ENCODE peak calls at places on chromosomes 3 and 15, in nine cellular contexts. V, U, D, M, G, Y, F, H and S are unnamed samples.

GRCh38 chr3:172586447-172586846 is 63.2 kb upstream of the TNFSF10 start:
- DNase-seq in V (no peak), U (no peak), D (no peak), M (no peak), G (no peak), Y (no peak), F (no peak), H (no peak), S (no peak)

GRCh38 chr15:75776075-75776443 is 63.4 kb upstream of the CSPG4 start:
- DNase-seq in V (peak), U (no peak), D (no peak), M (no peak), G (peak), Y (peak), F (no peak), H (no peak), S (no peak)

GRCh38 chr3:122857019-122857418 is 62.1 kb downstream of the SLC49A4 start:
- DNase-seq in V (no peak), U (no peak), D (no peak), M (no peak), G (no peak), Y (peak), F (no peak), H (no peak), S (no peak)

GRCh38 chr3:64873400-64873799 is 185.6 kb upstream of the ADAMTS9 start:
- DNase-seq in V (no peak), U (no peak), D (no peak), M (no peak), G (no peak), Y (no peak), F (no peak), H (no peak), S (no peak)

GRCh38 chr15:63514533-63514943 is 10.1 kb downstream of the USP3 start:
- DNase-seq in V (no peak), U (no peak), D (no peak), M (peak), G (no peak), Y (peak), F (no peak), H (no peak), S (no peak)

GRCh38 chr3:57826952-57827723 is 71.0 kb downstream of the SLMAP start:
- DNase-seq in V (no peak), U (no peak), D (no peak), M (no peak), G (no peak), Y (no peak), F (no peak), H (no peak), S (no peak)

GRCh38 chr3:117226932-117227331 is 517.4 kb downstream of the TUSC7 start:
- DNase-seq in V (no peak), U (no peak), D (no peak), M (no peak), G (no peak), Y (no peak), F (no peak), H (no peak), S (no peak)

GRCh38 chr3:17052348-17052747 is 167.6 kb downstream of the PLCL2 start:
- DNase-seq in V (no peak), U (no peak), D (no peak), M (no peak), G (no peak), Y (no peak), F (no peak), H (no peak), S (no peak)

GRCh38 chr15:55481842-55482241 is 26.2 kb downstream of the DNAAF4 start:
- DNase-seq in V (no peak), U (no peak), D (no peak), M (no peak), G (no peak), Y (no peak), F (no peak), H (no peak), S (no peak)

GRCh38 chr15:42494998-42495360 is 455 bp upstream of the SNAP23 start:
- DNase-seq in V (peak), U (no peak), D (no peak), M (no peak), G (peak), Y (peak), F (peak), H (no peak), S (no peak)

GRCh38 chr15:62618432-62618831 is 424.1 kb upstream of the TPM1 start:
- DNase-seq in V (peak), U (no peak), D (no peak), M (peak), G (peak), Y (peak), F (no peak), H (no peak), S (no peak)

GRCh38 chr15:67413770-67414429 is 107.0 kb upstream of the C15orf61 start:
- DNase-seq in V (peak), U (no peak), D (no peak), M (peak), G (peak), Y (peak), F (no peak), H (no peak), S (no peak)

GRCh38 chr3:63824309-63824708 is 5.2 kb downstream of the C3orf49 start:
- DNase-seq in V (no peak), U (no peak), D (no peak), M (peak), G (peak), Y (peak), F (no peak), H (no peak), S (no peak)

GRCh38 chr15:91385301-91385700 is 285.2 kb downstream of the SV2B start:
- DNase-seq in V (no peak), U (no peak), D (no peak), M (no peak), G (no peak), Y (peak), F (no peak), H (no peak), S (no peak)

GRCh38 chr15:66655997-66656396 is 46.0 kb upstream of the SMAD6 start:
- DNase-seq in V (no peak), U (no peak), D (no peak), M (no peak), G (no peak), Y (no peak), F (no peak), H (no peak), S (no peak)

GRCh38 chr3:71585126-71585525 is 1.6 kb upstream of the FOXP1 start:
- DNase-seq in V (no peak), U (no peak), D (no peak), M (no peak), G (no peak), Y (no peak), F (no peak), H (no peak), S (no peak)

GRCh38 chr15:73884159-73884558 is 10.8 kb downstream of the TBC1D21 start:
- DNase-seq in V (no peak), U (no peak), D (peak), M (no peak), G (no peak), Y (no peak), F (no peak), H (no peak), S (no peak)

GRCh38 chr3:50226888-50227389 is 9.1 kb upstream of the GNAI2 start:
- DNase-seq in V (no peak), U (no peak), D (peak), M (no peak), G (no peak), Y (peak), F (peak), H (no peak), S (no peak)

GRCh38 chr3:126661532-126661931 is 6.6 kb upstream of the TXNRD3 start:
- DNase-seq in V (no peak), U (no peak), D (no peak), M (no peak), G (no peak), Y (no peak), F (no peak), H (no peak), S (no peak)

GRCh38 chr3:126661965-126662364 is 7.0 kb upstream of the TXNRD3 start:
- DNase-seq in V (no peak), U (no peak), D (no peak), M (no peak), G (no peak), Y (no peak), F (peak), H (no peak), S (no peak)

GRCh38 chr3:126657901-126658300 is 3.0 kb upstream of the TXNRD3 start:
- DNase-seq in V (no peak), U (no peak), D (no peak), M (no peak), G (no peak), Y (no peak), F (peak), H (no peak), S (no peak)

GRCh38 chr3:126658584-126658983 is 3.7 kb upstream of the TXNRD3 start:
- DNase-seq in V (no peak), U (no peak), D (no peak), M (no peak), G (no peak), Y (no peak), F (peak), H (no peak), S (no peak)

GRCh38 chr3:126659915-126660886 is 5.3 kb upstream of the TXNRD3 start:
- DNase-seq in V (peak), U (no peak), D (no peak), M (no peak), G (no peak), Y (peak), F (peak), H (no peak), S (no peak)
- TF ChIP-seq CTCF in V (no peak), U (peak), D (no peak), M (peak), G (peak), Y (peak), F (no peak), H (peak), S (peak)

GRCh38 chr3:137771401-137772230 is 7.5 kb downstream of the SOX14 start:
- DNase-seq in V (no peak), U (no peak), D (no peak), M (no peak), G (no peak), Y (no peak), F (no peak), H (no peak), S (no peak)

GRCh38 chr3:137770821-137771399 is 6.8 kb downstream of the SOX14 start:
- DNase-seq in V (peak), U (no peak), D (no peak), M (no peak), G (no peak), Y (no peak), F (no peak), H (no peak), S (no peak)

GRCh38 chr3:137769321-137770065 is 5.4 kb downstream of the SOX14 start:
- DNase-seq in V (no peak), U (no peak), D (no peak), M (no peak), G (no peak), Y (no peak), F (no peak), H (no peak), S (no peak)

GRCh38 chr3:137768361-137769320 is 4.5 kb downstream of the SOX14 start:
- DNase-seq in V (peak), U (no peak), D (no peak), M (no peak), G (no peak), Y (no peak), F (no peak), H (no peak), S (no peak)

DNA sequence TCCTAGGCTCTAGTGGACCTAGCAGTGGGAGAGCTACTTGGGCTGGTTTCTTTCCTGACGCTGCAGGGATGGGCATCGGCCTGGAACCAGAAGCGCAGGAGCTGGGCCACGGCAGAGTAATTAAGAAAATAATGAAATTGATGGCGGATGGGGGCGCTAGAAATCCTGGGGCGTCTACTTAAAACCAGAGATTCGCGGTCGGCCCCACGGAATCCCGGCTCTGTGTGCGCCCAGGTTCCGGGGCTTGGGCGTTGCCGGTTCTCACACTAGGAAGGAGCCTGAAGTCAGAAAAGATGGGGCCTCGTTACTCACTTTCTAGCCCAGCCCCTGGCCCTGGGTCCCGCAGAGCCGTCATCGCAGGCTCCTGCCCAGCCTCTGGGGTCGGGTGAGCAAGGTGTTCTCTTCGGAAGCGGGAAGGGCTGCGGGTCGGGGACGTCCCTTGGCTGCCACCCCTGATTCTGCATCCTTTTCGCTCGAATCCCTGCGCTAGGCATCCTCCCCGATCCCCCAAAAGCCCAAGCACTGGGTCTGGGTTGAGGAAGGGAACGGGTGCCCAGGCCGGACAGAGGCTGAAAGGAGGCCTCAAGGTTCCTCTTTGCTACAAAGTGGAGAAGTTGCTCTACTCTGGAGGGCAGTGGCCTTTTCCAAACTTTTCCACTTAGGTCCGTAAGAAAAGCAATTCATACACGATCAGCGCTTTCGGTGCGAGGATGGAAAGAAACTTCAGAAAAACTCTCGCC is 6.1 kb downstream of the SOX14 start:
- DNase-seq in V (no peak), U (no peak), D (no peak), M (no peak), G (no peak), Y (no peak), F (no peak), H (no peak), S (no peak)
- H3K4me3 ChIP-seq in V (no peak), U (no peak), D (peak), M (no peak), G (no peak), Y (no peak), F (peak), H (peak), S (no peak)

GRCh38 chr3:106376016-106376415 is 507.2 kb upstream of the CBLB start:
- DNase-seq in V (no peak), U (no peak), D (no peak), M (no peak), G (no peak), Y (no peak), F (no peak), H (no peak), S (no peak)

GRCh38 chr3:106379251-106379750 is 510.5 kb upstream of the CBLB start:
- DNase-seq in V (peak), U (no peak), D (no peak), M (no peak), G (no peak), Y (no peak), F (no peak), H (no peak), S (no peak)

GRCh38 chr3:106386050-106386449 is 517.2 kb upstream of the CBLB start:
- DNase-seq in V (no peak), U (no peak), D (no peak), M (no peak), G (no peak), Y (no peak), F (no peak), H (no peak), S (no peak)

GRCh38 chr3:106380232-106380631 is 511.4 kb upstream of the CBLB start:
- DNase-seq in V (no peak), U (no peak), D (no peak), M (no peak), G (no peak), Y (no peak), F (no peak), H (no peak), S (no peak)

DNA sequence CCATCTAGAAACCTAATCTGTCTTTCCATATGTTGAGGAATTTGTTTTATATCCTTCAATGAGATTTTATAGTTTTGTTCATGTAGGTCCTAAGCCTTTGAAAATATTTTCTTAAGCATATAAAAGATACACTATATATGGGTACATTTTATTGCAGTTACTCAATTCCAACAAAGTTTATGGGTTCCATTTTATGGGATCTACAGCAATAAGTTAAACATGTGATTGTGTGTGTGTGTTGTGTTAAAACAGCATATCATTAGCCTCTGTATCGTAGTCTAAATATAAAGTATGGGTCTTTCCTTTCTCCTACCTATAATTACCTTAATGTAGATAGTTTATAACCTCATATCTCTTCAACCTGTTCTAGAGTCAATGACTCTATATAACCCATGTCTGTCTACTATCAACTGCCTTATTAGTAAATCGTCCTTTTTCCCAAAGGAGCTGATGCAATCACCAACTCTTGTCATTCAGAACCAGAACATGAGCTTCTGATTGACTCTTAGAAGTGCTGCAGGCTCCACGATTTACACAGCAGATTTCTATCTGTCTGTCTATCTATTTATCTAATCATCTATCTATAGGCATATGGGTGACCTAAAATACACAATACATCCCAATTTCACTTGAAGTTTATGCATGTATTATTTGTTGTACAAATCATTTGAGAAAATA is 512.6 kb upstream of the CBLB start:
- DNase-seq in V (no peak), U (no peak), D (no peak), M (no peak), G (no peak), Y (no peak), F (no peak), H (no peak), S (peak)
- TF ChIP-seq CTCF in V (no peak), U (no peak), D (no peak), M (no peak), G (no peak), Y (no peak), F (no peak), H (no peak), S (no peak)

GRCh38 chr3:39467394-39468107 is at the start of gene MOBP:
- DNase-seq in V (no peak), U (no peak), D (no peak), M (no peak), G (no peak), Y (no peak), F (no peak), H (no peak), S (no peak)

GRCh38 chr3:39469258-39469657 is 1.8 kb downstream of the MOBP start:
- DNase-seq in V (no peak), U (no peak), D (no peak), M (no peak), G (no peak), Y (no peak), F (no peak), H (no peak), S (no peak)

GRCh38 chr3:39471652-39472051 is 4.2 kb downstream of the MOBP start:
- DNase-seq in V (no peak), U (no peak), D (no peak), M (no peak), G (no peak), Y (no peak), F (no peak), H (no peak), S (no peak)

GRCh38 chr3:39468108-39468436 is 592 bp downstream of the MOBP start:
- DNase-seq in V (no peak), U (no peak), D (no peak), M (no peak), G (no peak), Y (no peak), F (no peak), H (no peak), S (no peak)

GRCh38 chr3:39469945-39470344 is 2.5 kb downstream of the MOBP start:
- DNase-seq in V (no peak), U (no peak), D (no peak), M (no peak), G (no peak), Y (no peak), F (no peak), H (no peak), S (no peak)
- H3K4me3 ChIP-seq in V (no peak), U (no peak), D (no peak), M (no peak), G (no peak), Y (no peak), F (no peak), H (no peak), S (no peak)

GRCh38 chr15:27238209-27238608 is 267.2 kb downstream of the GABRG3 start:
- DNase-seq in V (no peak), U (no peak), D (no peak), M (no peak), G (no peak), Y (no peak), F (no peak), H (no peak), S (no peak)
- TF ChIP-seq CTCF in V (no peak), U (no peak), D (no peak), M (no peak), G (peak), Y (peak), F (no peak), H (no peak), S (peak)

GRCh38 chr3:13072239-13073041 is 789 bp downstream of the IQSEC1 start:
- DNase-seq in V (no peak), U (no peak), D (no peak), M (no peak), G (no peak), Y (no peak), F (no peak), H (peak), S (peak)
- H3K4me3 ChIP-seq in V (no peak), U (peak), D (peak), M (no peak), G (no peak), Y (no peak), F (no peak), H (no peak), S (no peak)